ENCODE peak calls at places on chromosomes 2 and 18, in seven cellular contexts. One of them, this sample, is unnamed. For H3K4me1, the result is how much of the 10 kb centered on the place peaks cover.

GRCh38 chr2:105042189-105042588 is 4.3 kb downstream of the MRPS9 start:
- DNase-seq in neuronal stem cell: no peak
- DNase-seq in neural progenitor cell: peak
- DNase-seq in adrenal gland: peak
- DNase-seq in mucosa of descending colon: no peak
- DNase-seq in left ventricle myocardium inferior: no peak
- DNase-seq in aorta: no peak
- DNase-seq in this sample: no peak

GRCh38 chr18:31303771-31304170 is 14.2 kb upstream of the DSG1 start:
- DNase-seq in adrenal gland: no peak
- DNase-seq in aorta: no peak
- DNase-seq in mucosa of descending colon: no peak
- DNase-seq in left ventricle myocardium inferior: no peak
- DNase-seq in neuronal stem cell: no peak
- DNase-seq in neural progenitor cell: no peak
- DNase-seq in this sample: no peak

GRCh38 chr2:191899442-191899841 is 52.6 kb upstream of the CAVIN2 start:
- DNase-seq in aorta: no peak
- DNase-seq in neural progenitor cell: no peak
- DNase-seq in neuronal stem cell: no peak
- DNase-seq in left ventricle myocardium inferior: no peak
- DNase-seq in mucosa of descending colon: no peak
- DNase-seq in adrenal gland: peak
- DNase-seq in this sample: no peak

GRCh38 chr2:178455947-178456346 is 4.8 kb downstream of the PJVK start:
- DNase-seq in left ventricle myocardium inferior: no peak
- DNase-seq in neuronal stem cell: no peak
- DNase-seq in aorta: no peak
- DNase-seq in neural progenitor cell: no peak
- DNase-seq in adrenal gland: no peak
- DNase-seq in mucosa of descending colon: no peak
- DNase-seq in this sample: no peak

GRCh38 chr2:136116111-136116812 is 1.7 kb downstream of the CXCR4 start:
- DNase-seq in neuronal stem cell: peak
- DNase-seq in aorta: peak
- DNase-seq in mucosa of descending colon: peak
- DNase-seq in neural progenitor cell: peak
- DNase-seq in adrenal gland: peak
- DNase-seq in left ventricle myocardium inferior: peak
- DNase-seq in this sample: no peak

GRCh38 chr2:100293341-100294161 is 28.8 kb downstream of the LONRF2 start:
- DNase-seq in mucosa of descending colon: no peak
- DNase-seq in adrenal gland: no peak
- DNase-seq in neuronal stem cell: no peak
- DNase-seq in left ventricle myocardium inferior: no peak
- DNase-seq in neural progenitor cell: no peak
- DNase-seq in aorta: no peak
- DNase-seq in this sample: no peak

GRCh38 chr2:208573559-208573958 is 167.0 kb downstream of the PTH2R start:
- DNase-seq in left ventricle myocardium inferior: no peak
- DNase-seq in adrenal gland: no peak
- DNase-seq in mucosa of descending colon: peak
- DNase-seq in aorta: no peak
- DNase-seq in neural progenitor cell: no peak
- DNase-seq in neuronal stem cell: no peak
- DNase-seq in this sample: no peak

GRCh38 chr2:179263460-179264237 is 983 bp downstream of the SESTD1 start:
- DNase-seq in left ventricle myocardium inferior: peak
- DNase-seq in adrenal gland: peak
- DNase-seq in mucosa of descending colon: peak
- DNase-seq in neuronal stem cell: peak
- DNase-seq in neural progenitor cell: peak
- DNase-seq in aorta: peak
- DNase-seq in this sample: peak

GRCh38 chr2:166197446-166197845 is 69.6 kb upstream of the SCN1A start:
- DNase-seq in mucosa of descending colon: no peak
- DNase-seq in neuronal stem cell: no peak
- DNase-seq in aorta: no peak
- DNase-seq in left ventricle myocardium inferior: no peak
- DNase-seq in adrenal gland: no peak
- DNase-seq in neural progenitor cell: no peak
- DNase-seq in this sample: no peak

GRCh38 chr18:31891566-31891965 is 51.4 kb downstream of the TRAPPC8 start:
- DNase-seq in mucosa of descending colon: no peak
- DNase-seq in adrenal gland: no peak
- DNase-seq in aorta: no peak
- DNase-seq in neuronal stem cell: no peak
- DNase-seq in left ventricle myocardium inferior: no peak
- DNase-seq in neural progenitor cell: no peak
- DNase-seq in this sample: no peak

GRCh38 chr2:43105586-43106562 is 120.5 kb downstream of the ZFP36L2 start:
- DNase-seq in left ventricle myocardium inferior: peak
- DNase-seq in adrenal gland: peak
- DNase-seq in mucosa of descending colon: peak
- DNase-seq in neural progenitor cell: no peak
- DNase-seq in neuronal stem cell: no peak
- DNase-seq in aorta: peak
- DNase-seq in this sample: no peak

DNA sequence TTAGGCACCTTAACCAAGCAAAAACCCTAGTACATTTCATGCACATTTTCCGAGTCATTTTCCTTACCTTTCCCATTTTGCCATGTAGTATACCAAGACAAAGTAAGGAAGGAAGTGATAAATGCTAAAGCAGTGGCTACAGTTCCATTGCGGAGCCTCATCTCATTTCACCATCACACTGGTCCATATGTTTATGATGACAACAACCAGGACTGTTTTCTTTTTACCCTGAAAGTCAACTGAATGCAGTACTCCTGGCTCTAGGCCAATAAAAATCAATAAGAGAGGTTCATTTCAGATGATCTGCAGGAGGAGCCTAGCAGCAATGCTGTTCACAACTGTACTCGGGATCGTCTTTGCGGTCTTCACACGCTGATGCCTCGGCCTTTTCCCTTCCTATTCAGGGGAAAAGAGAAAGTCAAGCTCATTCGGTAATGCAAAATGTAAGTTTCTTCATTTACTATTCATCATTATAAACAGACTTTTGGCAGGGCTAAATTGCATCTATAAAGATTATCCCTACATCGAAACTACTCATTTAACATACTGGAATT is 4.7 kb downstream of the MGAT4A start:
- DNase-seq in mucosa of descending colon: no peak
- DNase-seq in neuronal stem cell: no peak
- DNase-seq in adrenal gland: no peak
- DNase-seq in aorta: no peak
- DNase-seq in left ventricle myocardium inferior: no peak
- DNase-seq in neural progenitor cell: no peak
- DNase-seq in this sample: no peak
- H3K4me3 ChIP-seq in mucosa of descending colon: no peak
- H3K4me3 ChIP-seq in neuronal stem cell: no peak
- H3K4me3 ChIP-seq in adrenal gland: no peak
- H3K4me3 ChIP-seq in aorta: no peak
- H3K4me3 ChIP-seq in left ventricle myocardium inferior: peak
- H3K4me3 ChIP-seq in neural progenitor cell: no peak
- H3K4me3 ChIP-seq in this sample: peak

DNA sequence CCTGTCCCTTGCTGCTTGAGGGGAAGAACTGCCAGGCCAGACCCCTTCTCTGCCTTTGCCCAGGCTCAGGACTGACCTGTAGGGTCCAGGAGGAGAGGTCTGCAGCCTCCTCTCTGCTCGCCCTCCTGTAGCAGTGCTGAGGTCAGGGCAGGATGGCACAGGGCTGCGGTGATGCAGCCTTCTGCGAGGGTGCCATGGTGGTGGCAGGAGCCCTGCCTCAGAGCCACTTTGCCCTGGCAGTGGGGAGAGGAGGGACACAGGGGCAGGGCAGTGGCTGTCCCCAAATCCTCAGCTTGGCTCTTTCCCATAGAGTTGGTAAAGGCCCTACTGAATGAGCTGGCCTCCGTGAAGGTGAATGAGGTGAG is 884 bp downstream of the PROM2 start:
- DNase-seq in neural progenitor cell: no peak
- DNase-seq in mucosa of descending colon: no peak
- DNase-seq in adrenal gland: no peak
- DNase-seq in neuronal stem cell: no peak
- DNase-seq in left ventricle myocardium inferior: no peak
- DNase-seq in aorta: no peak
- DNase-seq in this sample: no peak
- H3K4me1 ChIP-seq in neural progenitor cell: under half
- H3K4me1 ChIP-seq in mucosa of descending colon: under half
- H3K4me1 ChIP-seq in adrenal gland: under half
- H3K4me1 ChIP-seq in neuronal stem cell: under half
- H3K4me1 ChIP-seq in left ventricle myocardium inferior: under half
- H3K4me1 ChIP-seq in aorta: under half
- H3K4me1 ChIP-seq in this sample: under half

GRCh38 chr2:190812506-190813294 is 67.9 kb upstream of the GLS start:
- DNase-seq in adrenal gland: no peak
- DNase-seq in neural progenitor cell: no peak
- DNase-seq in neuronal stem cell: no peak
- DNase-seq in left ventricle myocardium inferior: no peak
- DNase-seq in mucosa of descending colon: no peak
- DNase-seq in aorta: no peak
- DNase-seq in this sample: no peak
- H3K4me3 ChIP-seq in adrenal gland: no peak
- H3K4me3 ChIP-seq in neural progenitor cell: no peak
- H3K4me3 ChIP-seq in neuronal stem cell: no peak
- H3K4me3 ChIP-seq in left ventricle myocardium inferior: no peak
- H3K4me3 ChIP-seq in mucosa of descending colon: no peak
- H3K4me3 ChIP-seq in aorta: no peak
- H3K4me3 ChIP-seq in this sample: no peak

GRCh38 chr2:101762451-101763171 is 65.1 kb downstream of the MAP4K4 start:
- DNase-seq in aorta: no peak
- DNase-seq in adrenal gland: no peak
- DNase-seq in mucosa of descending colon: no peak
- DNase-seq in neural progenitor cell: no peak
- DNase-seq in neuronal stem cell: no peak
- DNase-seq in left ventricle myocardium inferior: no peak
- DNase-seq in this sample: no peak
- H3K4me1 ChIP-seq in aorta: under half
- H3K4me1 ChIP-seq in adrenal gland: under half
- H3K4me1 ChIP-seq in mucosa of descending colon: under half
- H3K4me1 ChIP-seq in neural progenitor cell: half or more
- H3K4me1 ChIP-seq in neuronal stem cell: under half
- H3K4me1 ChIP-seq in left ventricle myocardium inferior: half or more
- H3K4me1 ChIP-seq in this sample: under half

This sample was measured in pancreas.